ENCODE peak calls at places on chromosomes 4 and X, in four cellular contexts. B, N, U and G are unnamed samples.

GRCh38 chrX:48827654-48827968 is 1.3 kb downstream of the ERAS start:
- DNase-seq in U (no peak), B (no peak), N (no peak), G (no peak)

GRCh38 chr4:180057891-180058643 is 2185.1 kb upstream of the TENM3 start:
- DNase-seq in B (peak; percentile 2), U (no peak), N (no peak), G (no peak)

GRCh38 chr4:156547439-156547838 is 424.2 kb downstream of the PDGFC start:
- DNase-seq in N (no peak), B (peak; percentile 18), U (no peak), G (peak; percentile 97)

GRCh38 chr4:66639361-66639760 is 905.9 kb downstream of the CENPC start:
- DNase-seq in U (no peak), B (no peak), N (no peak), G (no peak)

GRCh38 chr4:40197879-40198689 is 1.3 kb downstream of the RHOH start:
- DNase-seq in B (no peak), N (no peak), U (no peak), G (no peak)

GRCh38 chrX:31260351-31260750 is 188.5 kb upstream of the FTHL17 start:
- DNase-seq in B (no peak), U (no peak), N (no peak), G (no peak)

GRCh38 chrX:119755981-119756533 is 2.3 kb upstream of the SOWAHD start:
- DNase-seq in U (peak; percentile 14), B (no peak), N (peak; percentile 85), G (peak; percentile 73)

GRCh38 chr4:78002260-78002659 is 54.9 kb upstream of the FRAS1 start:
- DNase-seq in U (peak; percentile 63), N (no peak), B (no peak), G (no peak)

GRCh38 chr4:120070191-120070590 is 3.5 kb upstream of the MAD2L1 start:
- DNase-seq in U (no peak), B (no peak), N (no peak), G (peak; percentile 54)

GRCh38 chr4:96955691-96956090 is 1115.8 kb downstream of the PDHA2 start:
- DNase-seq in B (no peak), U (no peak), N (no peak), G (no peak)

GRCh38 chrX:97609938-97610337 is 726.2 kb downstream of the RPA4 start:
- DNase-seq in U (no peak), N (no peak), B (no peak), G (no peak)

GRCh38 chr4:176769519-176769918 is 23.2 kb downstream of the VEGFC start:
- DNase-seq in U (no peak), B (peak; percentile 49), N (no peak), G (peak; percentile 99)

GRCh38 chr4:182818926-182819730 is 98.1 kb downstream of the DCTD start:
- DNase-seq in N (no peak), U (no peak), B (no peak), G (no peak)

GRCh38 chr4:56858302-56858644 is 36.8 kb upstream of the SPINK2 start:
- DNase-seq in U (no peak), B (no peak), N (no peak), G (no peak)

GRCh38 chr4:1748465-1748995 is 27.2 kb downstream of the TACC3 start:
- DNase-seq in N (no peak), U (peak; percentile 59), B (peak; percentile 71), G (peak; percentile 41)

GRCh38 chr4:39464886-39465501 is 6.1 kb downstream of the LIAS start:
- DNase-seq in N (no peak), U (no peak), B (peak; percentile 82), G (peak; percentile 92)

GRCh38 chr4:38509551-38509950 is 154.4 kb upstream of the KLF3 start:
- DNase-seq in B (no peak), N (no peak), U (no peak), G (no peak)

GRCh38 chrX:21982311-21982710 is 41.8 kb downstream of the SMS start:
- DNase-seq in B (no peak), N (no peak), U (no peak), G (no peak)

GRCh38 chrX:21986596-21986995 is 45.5 kb upstream of the PHEX start:
- DNase-seq in N (no peak), B (no peak), U (no peak), G (peak; percentile 40)

GRCh38 chrX:21989415-21989814 is 42.7 kb upstream of the PHEX start:
- DNase-seq in B (no peak), U (no peak), N (peak; percentile 27), G (no peak)

GRCh38 chrX:21990812-21991211 is 41.3 kb upstream of the PHEX start:
- DNase-seq in B (no peak), U (no peak), N (no peak), G (no peak)

GRCh38 chrX:21985332-21985777 is 44.8 kb downstream of the SMS start:
- DNase-seq in B (peak; percentile 76), N (peak; percentile 67), U (peak; percentile 62), G (peak; percentile 82)
- TF ChIP-seq SMC3 in B (peak; percentile 76), N (peak; percentile 92), U (peak; percentile 84), G (peak; percentile 89)

DNA sequence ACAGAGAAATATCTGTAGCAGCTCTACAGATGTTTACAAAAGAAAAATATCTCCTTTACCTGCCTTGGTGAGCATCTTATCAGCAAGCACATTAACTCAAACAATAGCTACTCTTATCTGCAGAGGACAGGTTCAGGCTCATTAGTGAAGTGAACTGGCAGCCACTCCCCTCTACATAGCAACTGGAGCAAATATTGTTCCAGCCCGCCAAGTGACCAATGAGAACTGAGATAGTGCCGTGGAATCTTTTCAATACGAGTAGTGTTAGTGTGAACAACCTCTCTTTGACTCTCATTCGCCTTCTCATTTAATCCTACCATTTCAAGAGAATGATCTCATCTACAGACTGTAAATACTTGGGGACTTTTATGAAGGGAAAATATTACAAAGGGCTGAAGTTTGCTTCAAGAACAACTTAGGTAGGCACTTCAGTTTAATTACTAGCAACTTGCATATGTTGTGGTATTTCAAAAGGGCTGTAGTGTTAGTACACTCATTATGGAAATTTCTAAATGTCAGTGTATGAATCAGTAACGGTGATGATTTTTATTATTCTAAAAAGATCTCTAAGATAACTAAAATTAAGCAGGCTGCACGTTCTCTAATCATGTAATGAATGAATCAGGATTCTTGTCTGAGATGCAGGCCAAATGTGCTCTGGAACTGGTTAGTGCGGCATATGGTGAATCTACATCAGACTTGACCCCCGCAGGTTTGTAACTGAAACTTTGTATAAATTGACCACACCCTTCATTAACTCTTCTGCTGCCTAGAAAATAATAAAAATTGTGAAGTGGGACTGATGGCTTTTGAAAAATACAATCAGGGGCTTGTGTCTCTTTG is 72.4 kb downstream of the PALLD start:
- DNase-seq in U (peak; percentile 1), B (peak; percentile 68), N (no peak), G (no peak)
- TF ChIP-seq SMC3 in U (no peak), B (no peak), N (no peak), G (no peak)

GRCh38 chrX:123169247-123169901 is 14.7 kb upstream of the GRIA3 start:
- DNase-seq in N (no peak), U (peak; percentile 35), B (peak; percentile 34), G (no peak)
- TF ChIP-seq SMC3 in N (no peak), U (no peak), B (no peak), G (no peak)

DNA sequence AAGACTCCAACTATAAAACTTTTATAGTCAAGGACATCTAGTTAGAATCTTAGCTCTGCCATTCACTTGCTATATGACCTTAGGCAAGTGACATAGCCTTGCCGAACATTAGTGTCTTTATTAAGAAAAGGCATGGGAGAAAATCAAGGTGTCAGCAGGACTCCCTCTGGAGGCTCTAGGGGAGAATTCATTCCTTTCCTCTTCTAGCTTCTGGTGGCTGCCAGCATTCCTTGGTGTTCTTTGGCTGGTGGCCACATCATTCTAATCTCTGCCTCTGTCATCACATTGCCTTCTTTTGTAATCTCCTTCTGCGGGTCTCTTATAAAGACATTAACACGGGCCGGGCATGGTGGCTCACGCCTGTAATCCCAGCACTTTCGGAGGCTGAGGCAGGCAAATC is 99.8 kb downstream of the PPP1R2C start:
- DNase-seq in B (peak; percentile 1), N (no peak), U (no peak), G (no peak)
- TF ChIP-seq SMC3 in B (no peak), N (no peak), U (no peak), G (no peak)

DNA sequence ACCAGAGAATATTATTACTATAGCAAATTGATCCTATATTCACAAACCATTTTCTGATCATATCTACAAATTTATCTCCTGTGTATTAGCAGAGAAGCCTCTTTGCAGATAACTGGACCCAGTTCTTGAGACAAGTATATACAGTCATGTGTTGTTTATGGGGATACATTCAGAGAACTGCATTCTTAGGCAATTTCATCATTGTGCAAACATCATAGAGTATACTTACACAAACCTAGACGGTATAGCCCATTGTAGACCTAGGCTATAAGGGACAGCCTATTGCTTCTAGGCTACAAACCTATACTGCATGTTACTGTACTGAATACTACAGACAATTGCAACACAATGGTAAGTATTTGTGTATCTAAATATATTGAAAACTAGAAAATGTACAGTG is 152.5 kb upstream of the SPANXN4 start:
- DNase-seq in N (no peak), U (no peak), B (no peak), G (no peak)
- TF ChIP-seq SMC3 in N (no peak), U (no peak), B (no peak), G (no peak)

DNA sequence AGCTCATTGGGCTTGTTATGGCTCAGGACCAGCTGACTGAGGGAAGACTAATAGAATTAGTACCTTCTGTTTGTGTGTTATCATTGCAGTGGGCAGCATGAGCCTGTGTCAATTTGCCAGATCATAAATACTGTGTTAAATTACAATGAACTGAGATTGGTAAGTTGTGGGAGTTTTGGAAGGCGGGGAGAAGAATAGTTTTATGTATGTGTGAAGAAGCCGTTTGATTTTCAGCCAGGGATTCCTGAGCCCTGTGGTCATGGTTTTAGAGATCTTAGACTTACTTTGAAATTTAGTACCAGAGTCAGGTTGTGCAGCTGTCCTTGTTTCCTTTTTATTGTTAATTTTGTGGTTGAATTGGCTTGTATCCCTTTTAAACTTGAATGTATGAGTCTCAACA is 66.9 kb downstream of the POLA1 start:
- DNase-seq in B (no peak), U (no peak), N (no peak), G (peak; percentile 60)
- TF ChIP-seq SMC3 in B (no peak), U (no peak), N (no peak), G (no peak)

DNA sequence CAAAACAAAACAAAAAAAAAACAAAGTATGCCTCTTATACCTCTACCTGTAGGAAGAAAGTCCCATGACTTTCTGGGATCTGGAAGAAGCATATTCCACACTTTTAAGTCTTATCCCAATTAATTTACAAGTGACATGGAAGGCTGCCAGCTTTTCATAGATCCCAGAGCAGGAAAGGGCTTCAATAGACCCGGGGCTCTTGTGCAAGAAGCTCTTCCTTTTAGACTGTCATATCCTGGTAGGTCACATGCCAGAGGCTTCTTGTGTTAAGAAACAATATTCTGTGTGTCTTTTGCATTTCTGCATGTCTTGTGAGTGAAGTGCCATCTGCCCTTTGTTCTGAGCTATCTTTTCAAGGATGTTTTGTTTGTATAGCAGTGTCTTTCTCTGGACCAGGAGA is 84.4 kb upstream of the PHOX2B start:
- DNase-seq in N (no peak), U (no peak), B (no peak), G (no peak)
- TF ChIP-seq SMC3 in N (no peak), U (no peak), B (no peak), G (no peak)

GRCh38 chrX:70092247-70092646 is 30.0 kb downstream of the OTUD6A start:
- DNase-seq in N (no peak), B (no peak), U (no peak), G (no peak)

GRCh38 chrX:70096052-70096451 is 33.8 kb downstream of the OTUD6A start:
- DNase-seq in B (peak; percentile 37), U (peak; percentile 8), N (no peak), G (peak; percentile 25)
- TF ChIP-seq SMC3 in B (no peak), U (peak; percentile 20), N (no peak), G (no peak)

GRCh38 chrX:82742351-82742750 is 765.7 kb upstream of the POU3F4 start:
- DNase-seq in U (no peak), N (no peak), B (no peak), G (no peak)
- TF ChIP-seq SMC3 in U (no peak), N (no peak), B (no peak), G (no peak)

GRCh38 chr4:186680649-186681048 is 43.0 kb downstream of the FAT1 start:
- DNase-seq in B (no peak), U (no peak), N (no peak), G (no peak)

GRCh38 chr4:186676531-186677158 is 47.0 kb downstream of the FAT1 start:
- DNase-seq in N (no peak), B (peak; percentile 70), U (no peak), G (peak; percentile 98)
- TF ChIP-seq SMC3 in N (no peak), B (no peak), U (no peak), G (peak; percentile 1)